ENCODE peak calls at places on chromosomes 11 and 22, in nine cellular contexts. N, Y, D, L, H, U, A, B and G are unnamed samples.

GRCh38 chr11:130428692-130429681 is 578 bp upstream of the ADAMTS8 start:
- DNase-seq in N (no peak), Y (no peak), D (no peak), L (no peak), H (no peak), U (no peak), A (no peak), B (no peak), G (no peak)

GRCh38 chr22:42937164-42937854 is 77.6 kb downstream of the PACSIN2 start:
- DNase-seq in N (peak), Y (no peak), D (no peak), L (peak), H (peak), U (peak), A (peak), B (no peak), G (no peak)

GRCh38 chr11:23423119-23423518 is 562.8 kb upstream of the CCDC179 start:
- DNase-seq in N (peak), Y (no peak), D (no peak), L (no peak), H (no peak), U (no peak), A (no peak), B (no peak), G (no peak)

GRCh38 chr11:69311767-69312385 is 17.9 kb downstream of the MYEOV start:
- DNase-seq in N (no peak), Y (no peak), D (no peak), L (peak), H (peak), U (no peak), A (no peak), B (no peak), G (no peak)

GRCh38 chr11:77619576-77620198 is 17.9 kb downstream of the CLNS1A start:
- DNase-seq in N (peak), Y (peak), D (no peak), L (no peak), H (no peak), U (no peak), A (peak), B (peak), G (peak)

GRCh38 chr22:32836286-32836859 is 34.9 kb downstream of the TIMP3 start:
- DNase-seq in N (peak), Y (no peak), D (no peak), L (no peak), H (no peak), U (no peak), A (no peak), B (no peak), G (no peak)

GRCh38 chr11:102773388-102773787 is 7.0 kb downstream of the MMP10 start:
- DNase-seq in N (no peak), Y (no peak), D (no peak), L (no peak), H (no peak), U (no peak), A (no peak), B (no peak), G (no peak)

GRCh38 chr11:6616596-6617250 is 2.5 kb downstream of the TPP1 start:
- DNase-seq in N (no peak), Y (no peak), D (no peak), L (no peak), H (no peak), U (no peak), A (no peak), B (no peak), G (no peak)

GRCh38 chr11:117295438-117296137 is 4.4 kb downstream of the BACE1-AS start:
- DNase-seq in N (no peak), Y (no peak), D (no peak), L (no peak), H (no peak), U (no peak), A (peak), B (no peak), G (peak)

GRCh38 chr11:124898711-124899110 is 1.0 kb upstream of the ROBO4 start:
- DNase-seq in N (no peak), Y (no peak), D (no peak), L (no peak), H (no peak), U (no peak), A (peak), B (peak), G (peak)

GRCh38 chr11:76620471-76620870 is 50.1 kb downstream of the LRRC32 start:
- DNase-seq in N (peak), Y (no peak), D (no peak), L (no peak), H (no peak), U (no peak), A (no peak), B (no peak), G (no peak)

GRCh38 chr11:2778630-2779498 is 79.1 kb upstream of the KCNQ1OT1 start:
- DNase-seq in N (peak), Y (peak), D (peak), L (no peak), H (peak), U (peak), A (peak), B (peak), G (peak)

GRCh38 chr11:34214961-34215805 is 109.8 kb downstream of the NAT10 start:
- DNase-seq in N (peak), Y (no peak), D (no peak), L (peak), H (peak), U (no peak), A (no peak), B (no peak), G (no peak)

GRCh38 chr11:26442131-26442530 is 110.2 kb downstream of the ANO3 start:
- DNase-seq in N (peak), Y (no peak), D (no peak), L (no peak), H (no peak), U (no peak), A (peak), B (no peak), G (no peak)

GRCh38 chr11:35178862-35179261 is 39.9 kb downstream of the CD44 start:
- DNase-seq in N (peak), Y (no peak), D (no peak), L (peak), H (no peak), U (no peak), A (peak), B (no peak), G (peak)

GRCh38 chr11:47185305-47186075 is 744 bp downstream of the PACSIN3 start:
- DNase-seq in N (peak), Y (no peak), D (no peak), L (peak), H (peak), U (peak), A (no peak), B (peak), G (no peak)

GRCh38 chr11:125626381-125626950 is 1.5 kb downstream of the CHEK1 start:
- DNase-seq in N (peak), Y (peak), D (no peak), L (no peak), H (no peak), U (no peak), A (peak), B (no peak), G (peak)

GRCh38 chr11:100546714-100547113 is 140.4 kb upstream of the ARHGAP42 start:
- DNase-seq in N (peak), Y (no peak), D (no peak), L (no peak), H (peak), U (no peak), A (no peak), B (no peak), G (no peak)

GRCh38 chr11:45185228-45185729 is 38.8 kb downstream of the PRDM11 start:
- DNase-seq in N (no peak), Y (no peak), D (no peak), L (no peak), H (no peak), U (no peak), A (no peak), B (no peak), G (no peak)

GRCh38 chr11:57321996-57322880 is 2.5 kb downstream of the TNKS1BP1 start:
- DNase-seq in N (peak), Y (peak), D (no peak), L (no peak), H (peak), U (peak), A (peak), B (peak), G (peak)